ENCODE peak calls at places on chromosomes 4 and X, in four cellular contexts. One of them, this sample, is unnamed.

GRCh38 chrX:154525606-154526490 is 9.8 kb upstream of the FAM3A start:
- DNase-seq in right lobe of liver: no peak
- DNase-seq in activated CD8-positive, alpha-beta T cell treated with anti-CD3 and anti-CD28 coated beads, Interleukin-2, amount 10 ng/mL, durations not matched to agents 7 days and 5 days: no peak
- DNase-seq in AG04449: no peak
- DNase-seq in this sample: no peak

GRCh38 chr4:70722199-70722791 is 531 bp downstream of the RUFY3 start:
- DNase-seq in right lobe of liver: no peak
- DNase-seq in activated CD8-positive, alpha-beta T cell treated with anti-CD3 and anti-CD28 coated beads, Interleukin-2, amount 10 ng/mL, durations not matched to agents 7 days and 5 days: peak
- DNase-seq in AG04449: no peak
- DNase-seq in this sample: peak

GRCh38 chr4:98642991-98643426 is 15.4 kb downstream of the TSPAN5 start:
- DNase-seq in right lobe of liver: no peak
- DNase-seq in activated CD8-positive, alpha-beta T cell treated with anti-CD3 and anti-CD28 coated beads, Interleukin-2, amount 10 ng/mL, durations not matched to agents 7 days and 5 days: no peak
- DNase-seq in AG04449: no peak
- DNase-seq in this sample: peak

GRCh38 chr4:99117876-99118693 is 26.0 kb downstream of the ADH4 start:
- DNase-seq in right lobe of liver: no peak
- DNase-seq in activated CD8-positive, alpha-beta T cell treated with anti-CD3 and anti-CD28 coated beads, Interleukin-2, amount 10 ng/mL, durations not matched to agents 7 days and 5 days: no peak
- DNase-seq in AG04449: no peak
- DNase-seq in this sample: peak

GRCh38 chr4:26830016-26830415 is 30.6 kb upstream of the STIM2 start:
- DNase-seq in right lobe of liver: no peak
- DNase-seq in activated CD8-positive, alpha-beta T cell treated with anti-CD3 and anti-CD28 coated beads, Interleukin-2, amount 10 ng/mL, durations not matched to agents 7 days and 5 days: no peak
- DNase-seq in AG04449: no peak
- DNase-seq in this sample: no peak

GRCh38 chrX:72475338-72475737 is 97.3 kb downstream of the HDAC8 start:
- DNase-seq in right lobe of liver: no peak
- DNase-seq in activated CD8-positive, alpha-beta T cell treated with anti-CD3 and anti-CD28 coated beads, Interleukin-2, amount 10 ng/mL, durations not matched to agents 7 days and 5 days: no peak
- DNase-seq in AG04449: no peak
- DNase-seq in this sample: no peak

GRCh38 chr4:11954093-11954492 is 525.4 kb upstream of the HS3ST1 start:
- DNase-seq in right lobe of liver: no peak
- DNase-seq in activated CD8-positive, alpha-beta T cell treated with anti-CD3 and anti-CD28 coated beads, Interleukin-2, amount 10 ng/mL, durations not matched to agents 7 days and 5 days: no peak
- DNase-seq in AG04449: no peak
- DNase-seq in this sample: no peak

GRCh38 chr4:85607624-85608023 is 132.7 kb downstream of the ARHGAP24 start:
- DNase-seq in right lobe of liver: no peak
- DNase-seq in activated CD8-positive, alpha-beta T cell treated with anti-CD3 and anti-CD28 coated beads, Interleukin-2, amount 10 ng/mL, durations not matched to agents 7 days and 5 days: no peak
- DNase-seq in AG04449: no peak
- DNase-seq in this sample: no peak

GRCh38 chr4:8221476-8221875 is 22.4 kb downstream of the SH3TC1 start:
- DNase-seq in right lobe of liver: no peak
- DNase-seq in activated CD8-positive, alpha-beta T cell treated with anti-CD3 and anti-CD28 coated beads, Interleukin-2, amount 10 ng/mL, durations not matched to agents 7 days and 5 days: no peak
- DNase-seq in AG04449: no peak
- DNase-seq in this sample: peak

GRCh38 chr4:104575293-104575692 is 80.6 kb upstream of the CXXC4 start:
- DNase-seq in right lobe of liver: no peak
- DNase-seq in activated CD8-positive, alpha-beta T cell treated with anti-CD3 and anti-CD28 coated beads, Interleukin-2, amount 10 ng/mL, durations not matched to agents 7 days and 5 days: no peak
- DNase-seq in AG04449: no peak
- DNase-seq in this sample: no peak

GRCh38 chr4:175071123-175071522 is 153.0 kb downstream of the ADAM29 start:
- DNase-seq in right lobe of liver: no peak
- DNase-seq in activated CD8-positive, alpha-beta T cell treated with anti-CD3 and anti-CD28 coated beads, Interleukin-2, amount 10 ng/mL, durations not matched to agents 7 days and 5 days: no peak
- DNase-seq in AG04449: no peak
- DNase-seq in this sample: no peak

GRCh38 chr4:142519342-142519741 is 326.8 kb downstream of the INPP4B start:
- DNase-seq in right lobe of liver: no peak
- DNase-seq in activated CD8-positive, alpha-beta T cell treated with anti-CD3 and anti-CD28 coated beads, Interleukin-2, amount 10 ng/mL, durations not matched to agents 7 days and 5 days: no peak
- DNase-seq in AG04449: no peak
- DNase-seq in this sample: no peak

GRCh38 chr4:64911846-64912245 is 502.6 kb upstream of the TECRL start:
- DNase-seq in right lobe of liver: no peak
- DNase-seq in activated CD8-positive, alpha-beta T cell treated with anti-CD3 and anti-CD28 coated beads, Interleukin-2, amount 10 ng/mL, durations not matched to agents 7 days and 5 days: no peak
- DNase-seq in AG04449: no peak
- DNase-seq in this sample: no peak

GRCh38 chr4:62500296-62500695 is 1300.2 kb downstream of the ADGRL3 start:
- DNase-seq in right lobe of liver: no peak
- DNase-seq in activated CD8-positive, alpha-beta T cell treated with anti-CD3 and anti-CD28 coated beads, Interleukin-2, amount 10 ng/mL, durations not matched to agents 7 days and 5 days: no peak
- DNase-seq in AG04449: no peak
- DNase-seq in this sample: no peak

GRCh38 chr4:111696505-111696904 is 448.7 kb upstream of the FAM241A start:
- DNase-seq in right lobe of liver: no peak
- DNase-seq in activated CD8-positive, alpha-beta T cell treated with anti-CD3 and anti-CD28 coated beads, Interleukin-2, amount 10 ng/mL, durations not matched to agents 7 days and 5 days: no peak
- DNase-seq in AG04449: no peak
- DNase-seq in this sample: no peak

GRCh38 chr4:94621491-94622080 is 136.2 kb upstream of the BMPR1B start:
- DNase-seq in right lobe of liver: no peak
- DNase-seq in activated CD8-positive, alpha-beta T cell treated with anti-CD3 and anti-CD28 coated beads, Interleukin-2, amount 10 ng/mL, durations not matched to agents 7 days and 5 days: peak
- DNase-seq in AG04449: no peak
- DNase-seq in this sample: peak

GRCh38 chr4:137534516-137534915 is 2.2 kb upstream of the PCDH18 start:
- DNase-seq in right lobe of liver: no peak
- DNase-seq in activated CD8-positive, alpha-beta T cell treated with anti-CD3 and anti-CD28 coated beads, Interleukin-2, amount 10 ng/mL, durations not matched to agents 7 days and 5 days: no peak
- DNase-seq in AG04449: no peak
- DNase-seq in this sample: no peak

GRCh38 chrX:138775501-138775900 is 64.0 kb upstream of the FGF13 start:
- DNase-seq in right lobe of liver: no peak
- DNase-seq in activated CD8-positive, alpha-beta T cell treated with anti-CD3 and anti-CD28 coated beads, Interleukin-2, amount 10 ng/mL, durations not matched to agents 7 days and 5 days: no peak
- DNase-seq in AG04449: no peak
- DNase-seq in this sample: peak

GRCh38 chrX:154652311-154653047 is 900 bp downstream of the CTAG2 start:
- DNase-seq in right lobe of liver: no peak
- DNase-seq in activated CD8-positive, alpha-beta T cell treated with anti-CD3 and anti-CD28 coated beads, Interleukin-2, amount 10 ng/mL, durations not matched to agents 7 days and 5 days: no peak
- DNase-seq in AG04449: no peak
- DNase-seq in this sample: no peak

GRCh38 chrX:31606796-31607195 is 535.0 kb upstream of the FTHL17 start:
- DNase-seq in right lobe of liver: no peak
- DNase-seq in activated CD8-positive, alpha-beta T cell treated with anti-CD3 and anti-CD28 coated beads, Interleukin-2, amount 10 ng/mL, durations not matched to agents 7 days and 5 days: no peak
- DNase-seq in AG04449: no peak
- DNase-seq in this sample: no peak

GRCh38 chr4:105714071-105714521 is 5.5 kb downstream of the GSTCD start:
- DNase-seq in right lobe of liver: no peak
- DNase-seq in activated CD8-positive, alpha-beta T cell treated with anti-CD3 and anti-CD28 coated beads, Interleukin-2, amount 10 ng/mL, durations not matched to agents 7 days and 5 days: no peak
- DNase-seq in AG04449: no peak
- DNase-seq in this sample: no peak

GRCh38 chr4:59987289-59987688 is 1212.8 kb upstream of the ADGRL3 start:
- DNase-seq in right lobe of liver: no peak
- DNase-seq in activated CD8-positive, alpha-beta T cell treated with anti-CD3 and anti-CD28 coated beads, Interleukin-2, amount 10 ng/mL, durations not matched to agents 7 days and 5 days: no peak
- DNase-seq in AG04449: no peak
- DNase-seq in this sample: no peak

GRCh38 chrX:115649461-115650063 is 88.6 kb downstream of the PLS3 start:
- DNase-seq in right lobe of liver: no peak
- DNase-seq in activated CD8-positive, alpha-beta T cell treated with anti-CD3 and anti-CD28 coated beads, Interleukin-2, amount 10 ng/mL, durations not matched to agents 7 days and 5 days: no peak
- DNase-seq in AG04449: no peak
- DNase-seq in this sample: no peak

GRCh38 chr4:152536545-152537182 is 772 bp upstream of the FBXW7 start:
- DNase-seq in right lobe of liver: no peak
- DNase-seq in activated CD8-positive, alpha-beta T cell treated with anti-CD3 and anti-CD28 coated beads, Interleukin-2, amount 10 ng/mL, durations not matched to agents 7 days and 5 days: peak
- DNase-seq in AG04449: no peak
- DNase-seq in this sample: peak

GRCh38 chrX:110173192-110174175 is 144.4 kb downstream of the AMMECR1 start:
- DNase-seq in right lobe of liver: no peak
- DNase-seq in activated CD8-positive, alpha-beta T cell treated with anti-CD3 and anti-CD28 coated beads, Interleukin-2, amount 10 ng/mL, durations not matched to agents 7 days and 5 days: no peak
- DNase-seq in AG04449: no peak
- DNase-seq in this sample: peak